ENCODE peak calls at places on chromosomes 6 and 20, in nine cellular contexts. A is NB4, U is GM13977, J is GM10248, L is cardiac muscle cell, G is cardiac fibroblast, B is mucosa of descending colon, O is progenitor cell of endocrine pancreas, X is dorsolateral prefrontal cortex. E is an unnamed sample.

GRCh38 chr20:58086763-58087566 is 141.5 kb downstream of the ANKRD60 start:
- DNase-seq in A (peak; percentile 40), U (peak; percentile 55), J (peak; percentile 43), L (peak; percentile 39), G (peak; percentile 49), B (peak; percentile 51), O (peak; percentile 27), X (no peak), E (peak; percentile 53)

GRCh38 chr20:46974669-46975434 is 80.2 kb downstream of the EYA2 start:
- DNase-seq in A (no peak), U (no peak), J (no peak), L (no peak), G (no peak), B (no peak), O (no peak), X (no peak), E (no peak)

GRCh38 chr20:61659652-61660346 is 405.9 kb downstream of the TAF4 start:
- DNase-seq in A (no peak), U (no peak), J (no peak), L (no peak), G (no peak), B (no peak), O (no peak), X (no peak), E (peak; percentile 13)

GRCh38 chr6:74814440-74814839 is 391.4 kb downstream of the COL12A1 start:
- DNase-seq in A (no peak), U (no peak), J (no peak), L (no peak), G (no peak), B (no peak), O (no peak), X (peak; percentile 53), E (no peak)

GRCh38 chr20:59662161-59662560 is 57.8 kb downstream of the PHACTR3 start:
- DNase-seq in A (no peak), U (no peak), J (no peak), L (no peak), G (no peak), B (no peak), O (no peak), X (no peak), E (no peak)

GRCh38 chr6:161168281-161168891 is 105.5 kb downstream of the AGPAT4 start:
- DNase-seq in A (no peak), U (no peak), J (no peak), L (no peak), G (peak; percentile 99), B (no peak), O (no peak), X (no peak), E (no peak)

GRCh38 chr6:145017516-145017915 is 717.8 kb downstream of the EPM2A start:
- DNase-seq in A (peak; percentile 8), U (no peak), J (no peak), L (no peak), G (peak; percentile 29), B (no peak), O (no peak), X (no peak), E (no peak)

GRCh38 chr6:6734463-6735455 is 146.2 kb downstream of the LY86 start:
- DNase-seq in A (no peak), U (no peak), J (no peak), L (no peak), G (no peak), B (no peak), O (no peak), X (no peak), E (no peak)

GRCh38 chr20:11159728-11160127 is 485.9 kb upstream of the JAG1 start:
- DNase-seq in A (no peak), U (no peak), J (no peak), L (peak; percentile 18), G (peak; percentile 29), B (peak; percentile 26), O (no peak), X (no peak), E (no peak)

GRCh38 chr6:142187209-142187608 is 40.1 kb downstream of the VTA1 start:
- DNase-seq in A (no peak), U (no peak), J (no peak), L (peak; percentile 73), G (peak; percentile 62), B (no peak), O (no peak), X (no peak), E (no peak)

GRCh38 chr6:25582101-25582500 is 69.9 kb upstream of the SCGN start:
- DNase-seq in A (no peak), U (no peak), J (no peak), L (no peak), G (no peak), B (no peak), O (no peak), X (no peak), E (no peak)

GRCh38 chr6:128068110-128068460 is 167.2 kb upstream of the THEMIS start:
- DNase-seq in A (no peak), U (no peak), J (no peak), L (peak; percentile 25), G (peak; percentile 3), B (no peak), O (no peak), X (no peak), E (no peak)

GRCh38 chr6:104421650-104422049 is 438.1 kb downstream of the HACE1 start:
- DNase-seq in A (no peak), U (no peak), J (no peak), L (no peak), G (no peak), B (no peak), O (no peak), X (no peak), E (no peak)

GRCh38 chr6:77604476-77604875 is 48.4 kb upstream of the MEI4 start:
- DNase-seq in A (no peak), U (no peak), J (no peak), L (no peak), G (no peak), B (no peak), O (no peak), X (no peak), E (no peak)

GRCh38 chr20:3222635-3223600 is 13.6 kb downstream of the ITPA start:
- DNase-seq in A (no peak), U (peak; percentile 86), J (peak; percentile 74), L (no peak), G (no peak), B (no peak), O (no peak), X (no peak), E (no peak)

GRCh38 chr6:88741071-88741470 is 222.3 kb downstream of the RNGTT start:
- DNase-seq in A (no peak), U (no peak), J (no peak), L (no peak), G (no peak), B (no peak), O (no peak), X (no peak), E (no peak)

GRCh38 chr6:105596284-105596755 is 193.4 kb upstream of the PREP start:
- DNase-seq in A (no peak), U (no peak), J (no peak), L (no peak), G (peak; percentile 97), B (no peak), O (no peak), X (no peak), E (no peak)

GRCh38 chr20:36591854-36592641 is 13.5 kb upstream of the RAB5IF start:
- DNase-seq in A (no peak), U (no peak), J (no peak), L (peak; percentile 53), G (no peak), B (no peak), O (no peak), X (no peak), E (no peak)

GRCh38 chr20:19920388-19921138 is 96.6 kb upstream of the NAA20 start:
- DNase-seq in A (no peak), U (no peak), J (no peak), L (no peak), G (no peak), B (no peak), O (no peak), X (no peak), E (no peak)

GRCh38 chr6:9103876-9104521 is 668.7 kb upstream of the SLC35B3 start:
- DNase-seq in A (no peak), U (no peak), J (no peak), L (no peak), G (no peak), B (no peak), O (no peak), X (no peak), E (no peak)
- TF ChIP-seq CTCF in A (no peak), U (no peak), J (no peak), L (no peak), G (no peak), B (no peak), O (no peak), X (no peak), E (no peak)

DNA sequence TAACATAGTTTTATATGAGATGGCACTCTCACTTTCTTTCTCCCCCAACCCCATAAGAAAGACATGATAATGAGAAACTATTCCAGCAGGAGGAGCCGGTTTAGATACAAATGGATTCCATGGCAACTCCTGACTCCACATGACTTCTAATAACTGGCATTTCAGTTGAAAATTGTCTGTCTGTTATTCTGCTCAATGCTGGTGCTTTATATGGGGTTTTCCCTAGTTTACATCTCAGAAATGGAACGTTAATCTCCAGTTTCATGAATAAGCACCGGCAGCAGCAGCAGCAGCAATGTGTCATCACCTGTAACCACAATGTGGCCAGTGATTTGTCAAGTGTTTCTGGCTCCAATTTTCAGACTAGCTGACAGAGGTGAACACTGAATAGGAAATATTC is 8.0 kb upstream of the SIM1 start:
- DNase-seq in A (no peak), U (peak; percentile 69), J (no peak), L (no peak), G (peak; percentile 43), B (no peak), O (no peak), X (no peak), E (no peak)
- TF ChIP-seq CTCF in A (no peak), U (no peak), J (no peak), L (no peak), G (no peak), B (no peak), O (no peak), X (no peak), E (no peak)

DNA sequence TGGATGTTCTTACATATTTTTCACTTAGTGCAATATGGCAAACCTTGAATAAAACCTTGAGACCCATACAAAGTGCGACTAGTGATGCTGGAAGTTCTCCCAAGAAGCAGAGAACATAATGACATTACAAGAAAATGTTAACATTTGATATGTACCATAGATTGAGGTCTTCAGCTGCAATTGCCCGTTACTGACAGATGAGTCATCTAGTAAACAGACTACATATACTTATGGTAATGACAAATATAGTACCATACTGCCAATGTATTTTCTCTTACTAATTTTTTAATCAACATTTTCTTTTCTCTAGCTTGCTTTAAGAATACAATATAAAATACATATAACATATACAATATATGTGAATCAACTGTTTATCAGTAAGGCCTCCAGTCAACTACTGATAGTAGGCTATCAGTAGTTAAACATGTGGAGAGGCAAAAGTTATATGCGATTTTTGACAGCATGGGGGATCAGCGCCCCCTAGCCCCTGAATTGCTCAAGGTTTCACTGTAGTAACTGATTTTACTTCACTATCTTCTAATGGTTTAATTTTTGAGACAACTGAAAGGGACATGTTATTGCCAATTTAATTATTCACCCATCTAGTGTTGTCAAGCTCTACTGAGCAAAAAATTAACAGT is 166.7 kb upstream of the ADGRB3 start:
- DNase-seq in A (peak; percentile 38), U (no peak), J (no peak), L (no peak), G (peak; percentile 3), B (no peak), O (no peak), X (no peak), E (no peak)
- TF ChIP-seq CTCF in A (peak; percentile 59), U (peak; percentile 37), J (no peak), L (no peak), G (no peak), B (no peak), O (peak; percentile 49), X (no peak), E (peak; percentile 42)

GRCh38 chr20:22490287-22491187 is 93.8 kb downstream of the FOXA2 start:
- DNase-seq in A (peak; percentile 7), U (no peak), J (no peak), L (peak; percentile 23), G (no peak), B (peak; percentile 88), O (peak; percentile 93), X (no peak), E (no peak)
- TF ChIP-seq CTCF in A (no peak), U (no peak), J (no peak), L (no peak), G (no peak), B (no peak), O (peak; percentile 27), X (no peak), E (no peak)

E was measured in neural crest cell.